ENCODE peak calls at places on chromosomes 5 and 9, in five cellular contexts. One of them, this sample, is unnamed.

GRCh38 chr9:121369595-121370265 is at the start of gene STOM:
- DNase-seq in H1: no peak
- DNase-seq in SK-N-SH: peak; percentile 78
- DNase-seq in endothelial cell of umbilical vein: peak; percentile 89
- DNase-seq in HepG2: peak; percentile 27
- DNase-seq in this sample: peak; percentile 73

GRCh38 chr9:3419892-3420291 is 105.9 kb downstream of the RFX3 start:
- DNase-seq in H1: no peak
- DNase-seq in SK-N-SH: no peak
- DNase-seq in endothelial cell of umbilical vein: no peak
- DNase-seq in HepG2: no peak
- DNase-seq in this sample: no peak

GRCh38 chr9:4970970-4971641 is 14.0 kb upstream of the JAK2 start:
- DNase-seq in H1: no peak
- DNase-seq in SK-N-SH: no peak
- DNase-seq in HepG2: no peak
- DNase-seq in endothelial cell of umbilical vein: no peak
- DNase-seq in this sample: no peak

GRCh38 chr5:163504091-163504931 is 1.1 kb upstream of the MAT2B start:
- DNase-seq in SK-N-SH: peak; percentile 33
- DNase-seq in endothelial cell of umbilical vein: peak; percentile 75
- DNase-seq in HepG2: peak; percentile 27
- DNase-seq in H1: no peak
- DNase-seq in this sample: peak; percentile 51

GRCh38 chr5:116242363-116242762 is 157.5 kb downstream of the COMMD10 start:
- DNase-seq in HepG2: no peak
- DNase-seq in H1: no peak
- DNase-seq in SK-N-SH: no peak
- DNase-seq in endothelial cell of umbilical vein: peak; percentile 48
- DNase-seq in this sample: no peak

GRCh38 chr5:23684103-23684502 is 176.7 kb downstream of the PRDM9 start:
- DNase-seq in SK-N-SH: no peak
- DNase-seq in HepG2: no peak
- DNase-seq in H1: no peak
- DNase-seq in endothelial cell of umbilical vein: no peak
- DNase-seq in this sample: no peak

GRCh38 chr5:39015743-39016586 is 58.2 kb downstream of the RICTOR start:
- DNase-seq in SK-N-SH: no peak
- DNase-seq in endothelial cell of umbilical vein: no peak
- DNase-seq in H1: no peak
- DNase-seq in HepG2: peak; percentile 14
- DNase-seq in this sample: no peak

GRCh38 chr5:4802044-4802443 is 338.1 kb upstream of the ADAMTS16 start:
- DNase-seq in endothelial cell of umbilical vein: no peak
- DNase-seq in H1: no peak
- DNase-seq in HepG2: no peak
- DNase-seq in SK-N-SH: no peak
- DNase-seq in this sample: no peak

GRCh38 chr5:9356306-9356942 is 189.5 kb downstream of the SEMA5A start:
- DNase-seq in endothelial cell of umbilical vein: no peak
- DNase-seq in SK-N-SH: no peak
- DNase-seq in HepG2: no peak
- DNase-seq in H1: no peak
- DNase-seq in this sample: no peak

GRCh38 chr5:132053483-132053882 is 7.0 kb upstream of the IL3 start:
- DNase-seq in HepG2: no peak
- DNase-seq in endothelial cell of umbilical vein: no peak
- DNase-seq in H1: no peak
- DNase-seq in SK-N-SH: no peak
- DNase-seq in this sample: no peak

GRCh38 chr5:147906326-147907095 is at the start of gene C5orf46:
- DNase-seq in endothelial cell of umbilical vein: no peak
- DNase-seq in SK-N-SH: no peak
- DNase-seq in HepG2: peak; percentile 46
- DNase-seq in H1: no peak
- DNase-seq in this sample: no peak

GRCh38 chr5:104061707-104062106 is 499.1 kb upstream of the NUDT12 start:
- DNase-seq in H1: no peak
- DNase-seq in SK-N-SH: no peak
- DNase-seq in HepG2: no peak
- DNase-seq in endothelial cell of umbilical vein: no peak
- DNase-seq in this sample: no peak

GRCh38 chr5:11166906-11167305 is 405.9 kb upstream of the DAP start:
- DNase-seq in HepG2: no peak
- DNase-seq in SK-N-SH: no peak
- DNase-seq in endothelial cell of umbilical vein: no peak
- DNase-seq in H1: no peak
- DNase-seq in this sample: no peak

GRCh38 chr5:126031989-126032716 is 391.1 kb upstream of the GRAMD2B start:
- DNase-seq in endothelial cell of umbilical vein: peak; percentile 33
- DNase-seq in SK-N-SH: no peak
- DNase-seq in H1: no peak
- DNase-seq in HepG2: no peak
- DNase-seq in this sample: no peak

GRCh38 chr5:105702323-105702722 is 1968.4 kb downstream of the EFNA5 start:
- DNase-seq in endothelial cell of umbilical vein: no peak
- DNase-seq in SK-N-SH: no peak
- DNase-seq in HepG2: no peak
- DNase-seq in H1: no peak
- DNase-seq in this sample: no peak

GRCh38 chr9:25733336-25733982 is 55.2 kb upstream of the TUSC1 start:
- DNase-seq in endothelial cell of umbilical vein: no peak
- DNase-seq in H1: no peak
- DNase-seq in HepG2: no peak
- DNase-seq in SK-N-SH: no peak
- DNase-seq in this sample: no peak

GRCh38 chr9:135224921-135225541 is 137.6 kb downstream of the OLFM1 start:
- DNase-seq in H1: no peak
- DNase-seq in HepG2: no peak
- DNase-seq in endothelial cell of umbilical vein: no peak
- DNase-seq in SK-N-SH: peak; percentile 80
- DNase-seq in this sample: no peak

GRCh38 chr5:163383754-163384153 is 53.6 kb upstream of the CCNG1 start:
- DNase-seq in SK-N-SH: no peak
- DNase-seq in endothelial cell of umbilical vein: no peak
- DNase-seq in H1: no peak
- DNase-seq in HepG2: no peak
- DNase-seq in this sample: no peak

GRCh38 chr5:10789726-10790125 is 28.7 kb upstream of the DAP start:
- DNase-seq in H1: no peak
- DNase-seq in SK-N-SH: no peak
- DNase-seq in endothelial cell of umbilical vein: no peak
- DNase-seq in HepG2: no peak
- DNase-seq in this sample: no peak

GRCh38 chr5:50684721-50685120 is 18.3 kb downstream of the PARP8 start:
- DNase-seq in endothelial cell of umbilical vein: no peak
- DNase-seq in H1: no peak
- DNase-seq in HepG2: no peak
- DNase-seq in SK-N-SH: no peak
- DNase-seq in this sample: no peak

GRCh38 chr5:88925692-88926490 is 42.9 kb upstream of the MEF2C start:
- DNase-seq in H1: no peak
- DNase-seq in HepG2: no peak
- DNase-seq in SK-N-SH: no peak
- DNase-seq in endothelial cell of umbilical vein: no peak
- DNase-seq in this sample: no peak

GRCh38 chr5:159782197-159782994 is 133.9 kb upstream of the ADRA1B start:
- DNase-seq in SK-N-SH: no peak
- DNase-seq in HepG2: no peak
- DNase-seq in endothelial cell of umbilical vein: no peak
- DNase-seq in H1: no peak
- DNase-seq in this sample: no peak

GRCh38 chr5:5497132-5497748 is 74.8 kb downstream of the ICE1 start:
- DNase-seq in endothelial cell of umbilical vein: peak; percentile 37
- DNase-seq in SK-N-SH: peak; percentile 91
- DNase-seq in HepG2: peak; percentile 20
- DNase-seq in H1: no peak
- DNase-seq in this sample: peak; percentile 78

GRCh38 chr5:27308151-27308550 is 269.8 kb upstream of the CDH9 start:
- DNase-seq in SK-N-SH: no peak
- DNase-seq in H1: no peak
- DNase-seq in endothelial cell of umbilical vein: no peak
- DNase-seq in HepG2: no peak
- DNase-seq in this sample: no peak

GRCh38 chr9:71984388-71985069 is 73.1 kb downstream of the C9orf85 start:
- DNase-seq in SK-N-SH: no peak
- DNase-seq in endothelial cell of umbilical vein: no peak
- DNase-seq in HepG2: no peak
- DNase-seq in H1: no peak
- DNase-seq in this sample: peak; percentile 43

GRCh38 chr9:96133296-96134010 is 168.5 kb downstream of the HSD17B3 start:
- DNase-seq in HepG2: no peak
- DNase-seq in endothelial cell of umbilical vein: peak; percentile 60
- DNase-seq in H1: no peak
- DNase-seq in SK-N-SH: no peak
- DNase-seq in this sample: no peak

GRCh38 chr9:96130970-96131369 is 171.0 kb downstream of the HSD17B3 start:
- DNase-seq in HepG2: no peak
- DNase-seq in endothelial cell of umbilical vein: no peak
- DNase-seq in SK-N-SH: no peak
- DNase-seq in H1: no peak
- DNase-seq in this sample: no peak

GRCh38 chr9:96126321-96126881 is 175.6 kb downstream of the HSD17B3 start:
- DNase-seq in endothelial cell of umbilical vein: no peak
- DNase-seq in SK-N-SH: no peak
- DNase-seq in HepG2: no peak
- DNase-seq in H1: no peak
- DNase-seq in this sample: peak; percentile 38

GRCh38 chr9:96125624-96126023 is 176.4 kb downstream of the HSD17B3 start:
- DNase-seq in HepG2: no peak
- DNase-seq in H1: no peak
- DNase-seq in endothelial cell of umbilical vein: no peak
- DNase-seq in SK-N-SH: no peak
- DNase-seq in this sample: no peak

GRCh38 chr9:96129698-96130097 is 172.3 kb downstream of the HSD17B3 start:
- DNase-seq in H1: no peak
- DNase-seq in SK-N-SH: peak; percentile 37
- DNase-seq in endothelial cell of umbilical vein: peak; percentile 86
- DNase-seq in HepG2: no peak
- DNase-seq in this sample: peak; percentile 41
- H3K4me2 ChIP-seq in H1: no peak overlapping the region
- H3K4me2 ChIP-seq in SK-N-SH: no peak overlapping the region
- H3K4me2 ChIP-seq in endothelial cell of umbilical vein: peak overlapping the region; percentile 53
- H3K4me2 ChIP-seq in HepG2: no peak overlapping the region
- H3K4me2 ChIP-seq in this sample: peak overlapping the region; percentile 60

GRCh38 chr9:122812736-122813135 is 12.8 kb downstream of the OR1K1 start:
- DNase-seq in HepG2: no peak
- DNase-seq in H1: no peak
- DNase-seq in endothelial cell of umbilical vein: no peak
- DNase-seq in SK-N-SH: no peak
- DNase-seq in this sample: no peak

GRCh38 chr9:122819326-122819725 is 9.1 kb downstream of the PDCL start:
- DNase-seq in endothelial cell of umbilical vein: peak; percentile 89
- DNase-seq in H1: no peak
- DNase-seq in HepG2: no peak
- DNase-seq in SK-N-SH: no peak
- DNase-seq in this sample: no peak

GRCh38 chr9:122815544-122815943 is 12.8 kb downstream of the PDCL start:
- DNase-seq in endothelial cell of umbilical vein: peak; percentile 90
- DNase-seq in HepG2: no peak
- DNase-seq in H1: no peak
- DNase-seq in SK-N-SH: no peak
- DNase-seq in this sample: no peak

GRCh38 chr9:122814545-122814944 is 13.8 kb downstream of the PDCL start:
- DNase-seq in H1: no peak
- DNase-seq in HepG2: no peak
- DNase-seq in SK-N-SH: no peak
- DNase-seq in endothelial cell of umbilical vein: no peak
- DNase-seq in this sample: no peak

DNA sequence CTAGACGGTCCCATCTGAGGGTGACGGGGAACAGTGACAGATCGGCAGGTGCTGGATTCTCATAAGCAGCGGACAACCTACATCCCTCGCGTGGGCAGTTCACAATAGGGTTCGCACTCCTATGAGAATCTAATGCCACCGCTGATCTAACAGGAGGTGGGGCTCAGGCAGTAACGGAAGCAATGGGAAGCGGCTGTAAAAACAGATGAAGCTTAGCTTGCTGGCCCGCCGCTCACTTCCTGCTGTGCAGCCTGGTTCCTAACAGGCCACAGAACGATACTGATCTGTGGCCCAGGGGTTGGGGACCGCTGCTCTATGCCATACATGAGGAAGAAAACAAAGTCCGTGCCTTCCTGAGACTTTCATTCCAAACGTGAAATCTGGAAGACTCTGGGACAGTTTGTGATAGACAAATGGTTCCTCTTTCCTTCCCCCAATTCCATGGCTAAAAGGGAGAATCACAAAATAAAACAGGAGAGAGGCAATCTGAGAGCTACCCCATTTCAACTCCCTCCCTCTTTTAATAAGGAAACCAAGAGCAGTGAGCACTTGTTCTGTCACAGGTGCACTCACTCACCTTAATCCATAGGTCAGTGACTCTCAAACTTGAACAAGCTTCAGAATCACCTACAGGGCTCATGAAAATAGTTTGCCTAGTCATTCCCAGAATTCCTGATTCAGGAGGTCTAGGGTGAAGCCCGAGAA is 12.1 kb downstream of the PDCL start:
- DNase-seq in endothelial cell of umbilical vein: peak; percentile 98
- DNase-seq in SK-N-SH: no peak
- DNase-seq in HepG2: no peak
- DNase-seq in H1: no peak
- DNase-seq in this sample: no peak
- TF ChIP-seq POLR2AphosphoS5 in endothelial cell of umbilical vein: peak; percentile 96
- TF ChIP-seq POLR2AphosphoS5 in SK-N-SH: no peak
- TF ChIP-seq POLR2AphosphoS5 in HepG2: no peak
- TF ChIP-seq POLR2AphosphoS5 in H1: no peak
- TF ChIP-seq POLR2AphosphoS5 in this sample: no peak

GRCh38 chr5:124921694-124922093 is 175.3 kb upstream of the ZNF608 start:
- DNase-seq in HepG2: no peak
- DNase-seq in H1: no peak
- DNase-seq in endothelial cell of umbilical vein: no peak
- DNase-seq in SK-N-SH: no peak
- DNase-seq in this sample: no peak
- H3K4me2 ChIP-seq in HepG2: no peak overlapping the region
- H3K4me2 ChIP-seq in H1: no peak overlapping the region
- H3K4me2 ChIP-seq in endothelial cell of umbilical vein: no peak overlapping the region
- H3K4me2 ChIP-seq in SK-N-SH: no peak overlapping the region
- H3K4me2 ChIP-seq in this sample: peak overlapping the region; percentile 45

GRCh38 chr5:173802670-173803165 is 85.4 kb upstream of the CPEB4 start:
- DNase-seq in endothelial cell of umbilical vein: no peak
- DNase-seq in H1: no peak
- DNase-seq in HepG2: peak; percentile 95
- DNase-seq in SK-N-SH: no peak
- DNase-seq in this sample: no peak
- TF ChIP-seq POLR2AphosphoS5 in endothelial cell of umbilical vein: no peak
- TF ChIP-seq POLR2AphosphoS5 in H1: no peak
- TF ChIP-seq POLR2AphosphoS5 in HepG2: no peak
- TF ChIP-seq POLR2AphosphoS5 in SK-N-SH: no peak
- TF ChIP-seq POLR2AphosphoS5 in this sample: no peak

This sample was measured in GM23338.